ENCODE peak calls at places on chromosomes 13 and 19, in eight cellular contexts. G is colonic mucosa, I is MCF 10A, A is uterus, M is H9, R is progenitor cell of endocrine pancreas, F is dorsolateral prefrontal cortex, C is fibroblast of lung. S is an unnamed sample.
A peak's percentile ranks its signal among the peaks of the same experiment; 100 is the strongest.

GRCh38 chr13:51892657-51893056 is 30.9 kb downstream of the CCDC70 start:
- DNase-seq in G (no peak), I (no peak), A (no peak), M (no peak), R (no peak), F (no peak), C (no peak), S (no peak)

GRCh38 chr19:39065928-39066327 is 18.2 kb upstream of the ACP7 start:
- DNase-seq in G (no peak), I (no peak), A (no peak), M (no peak), R (no peak), F (no peak), C (no peak), S (no peak)

GRCh38 chr19:16273005-16273404 is 51.6 kb upstream of the KLF2 start:
- DNase-seq in G (no peak), I (no peak), A (no peak), M (no peak), R (no peak), F (no peak), C (no peak), S (no peak)

GRCh38 chr19:17205237-17206140 is 9.7 kb upstream of the USE1 start:
- DNase-seq in G (peak; percentile 75), I (peak; percentile 71), A (peak; percentile 53), M (peak; percentile 78), R (peak; percentile 36), F (peak; percentile 49), C (peak; percentile 64), S (no peak)

GRCh38 chr19:54554896-54555295 is 18.7 kb upstream of the LILRA2 start:
- DNase-seq in G (no peak), I (no peak), A (no peak), M (no peak), R (no peak), F (no peak), C (no peak), S (no peak)

GRCh38 chr13:44989941-44990340 is 603 bp downstream of the GPALPP1 start:
- DNase-seq in G (no peak), I (no peak), A (no peak), M (no peak), R (no peak), F (no peak), C (peak; percentile 18), S (no peak)

GRCh38 chr13:33263976-33264619 is 21.5 kb downstream of the STARD13 start:
- DNase-seq in G (no peak), I (no peak), A (no peak), M (no peak), R (no peak), F (no peak), C (no peak), S (no peak)

GRCh38 chr13:60837806-60838205 is 440.8 kb downstream of the TDRD3 start:
- DNase-seq in G (no peak), I (no peak), A (no peak), M (no peak), R (no peak), F (no peak), C (peak; percentile 1), S (no peak)

GRCh38 chr19:38452430-38453366 is 19.2 kb downstream of the RYR1 start:
- DNase-seq in G (peak; percentile 26), I (peak; percentile 14), A (no peak), M (peak; percentile 99), R (no peak), F (no peak), C (no peak), S (no peak)

GRCh38 chr13:29721766-29722165 is 126.3 kb upstream of the SLC7A1 start:
- DNase-seq in G (no peak), I (no peak), A (no peak), M (no peak), R (no peak), F (no peak), C (no peak), S (no peak)

GRCh38 chr19:18340237-18340989 is at the start of gene PGPEP1:
- DNase-seq in G (peak; percentile 83), I (no peak), A (peak; percentile 52), M (peak; percentile 83), R (peak; percentile 56), F (peak; percentile 52), C (peak; percentile 49), S (no peak)

GRCh38 chr13:66574606-66575005 is 655.5 kb downstream of the PCDH9 start:
- DNase-seq in G (no peak), I (no peak), A (no peak), M (no peak), R (no peak), F (no peak), C (no peak), S (peak; percentile 14)

GRCh38 chr19:27774827-27775226 is 1438.1 kb downstream of the UQCRFS1 start:
- DNase-seq in G (no peak), I (no peak), A (no peak), M (peak; percentile 36), R (no peak), F (no peak), C (no peak), S (no peak)

GRCh38 chr19:536031-536880 is 4.7 kb downstream of the CDC34 start:
- DNase-seq in G (no peak), I (no peak), A (no peak), M (no peak), R (no peak), F (no peak), C (no peak), S (no peak)

GRCh38 chr13:113216165-113217056 is 7.0 kb downstream of the CUL4A start:
- DNase-seq in G (peak; percentile 40), I (peak; percentile 83), A (no peak), M (peak; percentile 74), R (no peak), F (no peak), C (peak; percentile 70), S (no peak)

GRCh38 chr19:3358919-3359849 is 7.2 kb upstream of the NFIC start:
- DNase-seq in G (peak; percentile 65), I (peak; percentile 52), A (peak; percentile 65), M (no peak), R (no peak), F (peak; percentile 57), C (peak; percentile 61), S (no peak)

GRCh38 chr13:98813993-98814392 is 61.5 kb upstream of the SLC15A1 start:
- DNase-seq in G (no peak), I (no peak), A (no peak), M (no peak), R (no peak), F (no peak), C (peak; percentile 16), S (no peak)

GRCh38 chr19:16342002-16342715 is 17.5 kb downstream of the KLF2 start:
- DNase-seq in G (no peak), I (no peak), A (no peak), M (no peak), R (no peak), F (no peak), C (no peak), S (no peak)

DNA sequence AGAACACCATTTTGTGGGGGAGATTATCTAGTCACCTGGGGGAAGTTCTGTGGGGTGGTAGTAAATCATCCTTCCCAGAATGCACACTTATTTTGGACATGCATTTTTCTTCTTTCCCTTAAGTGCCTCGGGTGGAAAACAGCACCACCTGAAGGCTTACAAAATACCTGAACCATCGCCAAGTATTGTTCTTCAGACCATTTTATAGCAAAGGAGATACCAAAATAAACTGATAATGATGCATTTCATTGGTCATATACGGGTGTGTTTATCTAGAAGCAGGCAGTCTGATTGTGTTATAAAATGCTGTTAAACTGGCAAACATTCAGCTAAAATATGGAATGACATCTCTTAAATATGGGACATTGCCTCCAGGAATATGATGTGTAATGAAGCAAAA is 1034.7 kb downstream of the SLITRK1 start:
- DNase-seq in G (no peak), I (peak; percentile 25), A (no peak), M (no peak), R (no peak), F (no peak), C (no peak), S (no peak)
- TF ChIP-seq CTCF in G (no peak), I (no peak), A (no peak), M (peak; percentile 44), R (peak; percentile 15), F (no peak), C (no peak), S (no peak)

DNA sequence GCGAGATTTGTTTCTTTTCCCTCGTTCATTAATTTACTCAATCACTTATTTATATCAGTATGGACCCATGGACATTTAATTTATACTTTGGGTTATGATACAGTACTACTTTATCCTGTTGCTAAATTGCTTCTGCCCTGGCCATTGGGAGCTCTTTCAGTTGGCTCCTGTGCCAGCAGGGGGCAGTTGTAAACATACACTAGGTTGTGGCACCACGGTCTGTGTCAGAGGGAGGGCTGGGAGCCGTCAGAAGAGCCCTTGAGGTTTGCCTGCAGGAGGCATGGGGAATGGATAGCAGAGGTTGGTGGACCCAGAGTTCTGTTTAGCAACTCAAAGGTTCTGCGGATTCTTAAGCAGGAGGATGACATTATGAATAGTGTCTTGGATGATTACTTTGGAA is 94.3 kb downstream of the ERCC5 start:
- DNase-seq in G (no peak), I (no peak), A (no peak), M (peak; percentile 50), R (no peak), F (no peak), C (no peak), S (no peak)
- TF ChIP-seq CTCF in G (no peak), I (no peak), A (no peak), M (peak; percentile 55), R (no peak), F (no peak), C (no peak), S (no peak)

DNA sequence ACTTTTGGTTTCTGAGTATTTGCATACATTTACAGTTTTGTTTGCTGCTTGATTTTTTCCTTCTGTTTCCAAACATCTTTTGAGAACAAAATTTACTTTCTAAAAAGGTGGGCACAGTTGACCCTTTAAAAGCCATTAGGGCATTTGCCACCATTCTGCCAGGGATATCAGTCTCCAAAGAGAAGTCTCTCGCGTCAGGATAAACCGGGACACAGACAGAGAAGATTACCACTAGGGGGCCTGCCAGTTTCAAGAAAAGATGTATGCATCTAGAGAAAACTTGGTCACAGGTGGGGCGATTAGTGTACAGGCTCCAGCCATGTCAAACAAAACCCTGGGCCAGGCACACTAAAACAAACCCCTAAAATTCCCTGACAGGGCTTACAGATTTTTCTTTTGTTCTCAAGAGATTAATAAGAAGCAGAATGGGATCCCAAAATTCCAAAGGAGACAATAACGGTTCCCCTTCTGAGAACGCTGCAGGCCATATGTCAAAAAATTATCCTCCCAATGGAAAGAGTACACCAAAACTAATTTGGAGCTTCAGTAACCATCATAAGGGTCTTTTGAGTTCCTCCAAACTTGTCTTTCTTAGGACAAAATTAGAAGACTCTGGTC is 10.7 kb upstream of the PABPC3 start:
- DNase-seq in G (peak; percentile 32), I (peak; percentile 66), A (no peak), M (peak; percentile 54), R (no peak), F (no peak), C (peak; percentile 38), S (no peak)
- TF ChIP-seq CTCF in G (peak; percentile 36), I (peak; percentile 52), A (no peak), M (peak; percentile 80), R (peak; percentile 56), F (peak; percentile 79), C (peak; percentile 54), S (peak; percentile 53)

DNA sequence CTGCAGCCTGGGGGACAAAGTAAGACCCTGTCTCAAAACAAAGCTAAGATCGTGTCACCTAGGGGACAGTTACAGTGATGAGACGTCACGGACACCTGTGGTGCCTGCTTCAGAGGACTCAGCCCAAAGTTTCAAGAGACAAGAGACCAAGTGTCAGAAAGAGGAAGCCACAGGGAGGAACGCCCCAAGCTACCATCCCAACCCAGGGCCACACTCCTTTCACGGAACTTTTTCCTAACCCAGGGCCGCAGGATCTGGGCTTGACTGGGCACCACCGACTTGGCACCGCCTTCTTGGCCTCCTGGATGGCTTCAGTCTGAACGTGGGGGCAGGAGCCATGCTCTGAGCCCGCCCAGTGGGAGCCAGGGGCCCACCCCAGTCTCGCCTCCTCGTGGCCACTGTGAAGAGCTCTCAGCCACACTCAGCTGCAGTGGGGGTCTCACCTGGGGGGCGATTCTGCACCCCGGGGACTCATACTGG is 8.5 kb downstream of the MOB3A start:
- DNase-seq in G (no peak), I (no peak), A (no peak), M (no peak), R (no peak), F (no peak), C (no peak), S (no peak)
- TF ChIP-seq CTCF in G (no peak), I (no peak), A (no peak), M (no peak), R (no peak), F (no peak), C (no peak), S (no peak)

S was measured in AG04449.